ENCODE peak calls at places on chromosome 1, in ten cellular contexts. J is prostate gland; P is AG04450; Q is esophagus squamous epithelium; H is caudate nucleus; Z is WERI-Rb-1; N is keratinocyte; G is tibial nerve; X is naive thymus-derived CD4-positive, alpha-beta T cell; E is CD4-positive, CD25-positive, alpha-beta regulatory T cell. B is an unnamed sample.

GRCh38 chr1:22252902-22253790 is 110.2 kb upstream of the WNT4 start:
- DNase-seq in J (no peak), P (no peak), Q (no peak), H (no peak), Z (no peak), N (no peak), G (no peak), X (no peak), E (no peak), B (no peak)

GRCh38 chr1:170623171-170623570 is 40.8 kb upstream of the PRRX1 start:
- DNase-seq in J (no peak), P (peak), Q (no peak), H (no peak), Z (no peak), N (peak), G (no peak), X (no peak), E (no peak), B (no peak)

GRCh38 chr1:121558514-121558913 is 373.7 kb downstream of the SRGAP2C start:
- DNase-seq in J (no peak), P (peak), Q (no peak), H (no peak), Z (no peak), N (peak), G (no peak), X (no peak), E (no peak), B (no peak)

GRCh38 chr1:189751311-189751710 is 726.4 kb downstream of the BRINP3 start:
- DNase-seq in J (no peak), P (no peak), Q (no peak), H (no peak), Z (no peak), N (no peak), G (no peak), X (no peak), E (no peak), B (no peak)

GRCh38 chr1:108597041-108597440 is 37.1 kb downstream of the EEIG2 start:
- DNase-seq in J (no peak), P (no peak), Q (no peak), H (no peak), Z (no peak), N (no peak), G (no peak), X (no peak), E (no peak), B (no peak)

GRCh38 chr1:25644962-25645361 is 28.4 kb downstream of the MAN1C1 start:
- DNase-seq in J (no peak), P (no peak), Q (no peak), H (no peak), Z (no peak), N (no peak), G (no peak), X (no peak), E (no peak), B (peak)

GRCh38 chr1:175129997-175130648 is 62.5 kb downstream of the KIAA0040 start:
- DNase-seq in J (no peak), P (no peak), Q (no peak), H (no peak), Z (peak), N (no peak), G (no peak), X (no peak), E (no peak), B (no peak)

GRCh38 chr1:230752407-230752806 is 5.2 kb downstream of the CAPN9 start:
- DNase-seq in J (peak), P (no peak), Q (no peak), H (peak), Z (no peak), N (no peak), G (no peak), X (no peak), E (no peak), B (no peak)

GRCh38 chr1:14924455-14925325 is 228.9 kb upstream of the TMEM51 start:
- DNase-seq in J (peak), P (no peak), Q (no peak), H (no peak), Z (peak), N (no peak), G (no peak), X (no peak), E (no peak), B (no peak)

GRCh38 chr1:2229921-2230700 is 2.0 kb downstream of the SKI start:
- DNase-seq in J (no peak), P (no peak), Q (no peak), H (peak), Z (no peak), N (no peak), G (no peak), X (no peak), E (no peak), B (peak)

GRCh38 chr1:201169971-201170532 is 15.8 kb upstream of the TMEM9 start:
- DNase-seq in J (no peak), P (no peak), Q (no peak), H (no peak), Z (no peak), N (no peak), G (no peak), X (no peak), E (no peak), B (no peak)

GRCh38 chr1:12620142-12620865 is 2.3 kb upstream of the DHRS3 start:
- DNase-seq in J (no peak), P (no peak), Q (no peak), H (no peak), Z (no peak), N (no peak), G (no peak), X (no peak), E (peak), B (no peak)

GRCh38 chr1:24564695-24565094 is 8.8 kb downstream of the NCMAP start:
- DNase-seq in J (no peak), P (no peak), Q (no peak), H (no peak), Z (no peak), N (no peak), G (no peak), X (no peak), E (no peak), B (no peak)

GRCh38 chr1:233718057-233718456 is 104.2 kb downstream of the KCNK1 start:
- DNase-seq in J (no peak), P (no peak), Q (no peak), H (no peak), Z (no peak), N (no peak), G (no peak), X (no peak), E (no peak), B (no peak)
- H3K27ac ChIP-seq in J (no peak), P (no peak), Q (no peak), H (no peak), Z (no peak), N (no peak), G (no peak), X (no peak), E (no peak), B (no peak)

GRCh38 chr1:116763787-116764465 is 9.7 kb downstream of the CD2 start:
- DNase-seq in J (no peak), P (no peak), Q (no peak), H (no peak), Z (peak), N (no peak), G (no peak), X (no peak), E (peak), B (no peak)
- H3K27ac ChIP-seq in J (no peak), P (no peak), Q (no peak), H (no peak), Z (no peak), N (no peak), G (no peak), X (peak), E (peak), B (no peak)

GRCh38 chr1:173392895-173393654 is 84.1 kb upstream of the PRDX6 start:
- DNase-seq in J (no peak), P (peak), Q (no peak), H (no peak), Z (no peak), N (no peak), G (no peak), X (no peak), E (no peak), B (no peak)
- H3K27ac ChIP-seq in J (no peak), P (peak), Q (no peak), H (no peak), Z (no peak), N (no peak), G (no peak), X (no peak), E (no peak), B (no peak)

GRCh38 chr1:178232949-178233348 is 139.0 kb downstream of the RASAL2 start:
- DNase-seq in J (no peak), P (peak), Q (no peak), H (no peak), Z (no peak), N (peak), G (no peak), X (no peak), E (no peak), B (no peak)
- H3K27ac ChIP-seq in J (no peak), P (no peak), Q (no peak), H (no peak), Z (no peak), N (peak), G (no peak), X (no peak), E (no peak), B (no peak)

GRCh38 chr1:19393051-19393450 is 80.9 kb downstream of the SLC66A1 start:
- DNase-seq in J (no peak), P (no peak), Q (no peak), H (no peak), Z (no peak), N (no peak), G (no peak), X (no peak), E (no peak), B (no peak)

GRCh38 chr1:19391596-19391981 is 79.5 kb downstream of the SLC66A1 start:
- DNase-seq in J (no peak), P (no peak), Q (no peak), H (no peak), Z (no peak), N (no peak), G (no peak), X (no peak), E (no peak), B (no peak)

GRCh38 chr1:19390901-19391595 is 78.9 kb downstream of the SLC66A1 start:
- DNase-seq in J (peak), P (peak), Q (no peak), H (peak), Z (peak), N (no peak), G (peak), X (peak), E (peak), B (peak)

GRCh38 chr1:19390166-19390850 is 78.2 kb downstream of the SLC66A1 start:
- DNase-seq in J (no peak), P (no peak), Q (no peak), H (no peak), Z (no peak), N (no peak), G (no peak), X (no peak), E (no peak), B (no peak)

DNA sequence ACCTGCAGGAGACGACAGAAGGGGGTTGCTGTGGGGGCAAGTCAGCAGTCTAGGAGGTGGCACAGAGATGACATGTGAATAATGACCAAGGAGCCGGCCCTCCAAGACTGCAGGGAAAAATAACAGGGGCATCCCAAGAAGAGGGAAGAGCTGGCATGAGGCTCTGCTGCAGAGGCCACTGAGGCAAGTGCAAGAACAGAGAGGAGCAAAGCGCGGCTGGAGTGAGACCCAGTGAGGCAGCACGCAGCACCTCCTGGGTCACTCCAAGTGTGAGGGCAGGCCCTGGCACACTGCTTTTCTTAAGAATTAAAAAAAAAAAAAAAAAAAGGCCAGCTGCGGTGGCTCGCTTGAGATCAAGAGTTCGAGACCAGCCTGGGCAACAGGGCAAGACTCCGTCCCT is 80.1 kb downstream of the SLC66A1 start:
- DNase-seq in J (no peak), P (no peak), Q (no peak), H (no peak), Z (no peak), N (no peak), G (no peak), X (no peak), E (no peak), B (no peak)
- H3K27ac ChIP-seq in J (peak), P (peak), Q (peak), H (peak), Z (no peak), N (no peak), G (peak), X (peak), E (peak), B (peak)

DNA sequence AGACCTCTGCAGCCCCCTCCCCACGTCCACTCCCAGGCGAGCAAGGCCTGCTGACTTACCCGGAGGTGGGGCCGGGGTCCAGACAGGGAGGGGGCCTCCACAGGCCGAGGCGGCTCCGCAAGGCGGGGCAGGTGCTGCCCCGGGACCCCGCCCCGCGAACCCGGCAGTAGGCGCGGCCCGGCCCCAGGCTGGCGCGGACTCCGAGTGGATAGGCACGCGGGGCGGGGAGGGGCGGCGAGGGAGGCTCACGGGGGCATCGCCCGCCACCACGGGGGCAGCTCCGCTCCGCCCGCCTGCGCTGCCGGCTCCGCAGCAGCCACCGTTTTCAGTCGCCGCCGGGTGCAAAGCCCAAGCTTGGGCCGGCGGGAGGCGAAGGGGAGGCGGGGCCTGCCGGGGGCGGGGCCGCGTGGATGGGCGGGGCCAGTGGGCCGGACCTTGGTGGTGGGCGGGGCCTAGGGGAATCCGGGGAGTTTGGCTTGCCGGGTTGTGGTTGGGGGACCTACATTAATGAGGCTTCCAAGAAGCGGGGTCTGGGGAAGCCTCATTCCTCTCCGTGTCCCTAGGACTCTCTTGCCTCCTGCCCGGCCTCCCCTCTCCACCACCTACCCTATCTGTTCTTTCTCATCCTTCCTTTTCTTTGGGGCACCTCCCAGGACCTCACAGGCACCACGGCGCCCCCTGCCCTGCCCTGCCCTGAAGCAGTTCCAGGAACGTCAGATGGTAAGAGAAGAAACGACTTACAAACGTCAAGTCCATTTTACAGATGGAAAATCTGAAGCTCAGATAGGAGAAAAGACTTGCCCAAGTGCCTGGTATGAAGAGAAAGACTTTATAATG is at the start of gene RIMS3:
- DNase-seq in J (peak), P (no peak), Q (no peak), H (peak), Z (peak), N (no peak), G (peak), X (peak), E (peak), B (peak)
- H3K27ac ChIP-seq in J (peak), P (no peak), Q (peak), H (no peak), Z (no peak), N (no peak), G (peak), X (peak), E (no peak), B (peak)

GRCh38 chr1:110393691-110394564 is 3.1 kb upstream of the SLC16A4 start:
- DNase-seq in J (no peak), P (peak), Q (no peak), H (no peak), Z (no peak), N (peak), G (no peak), X (no peak), E (no peak), B (no peak)
- H3K27ac ChIP-seq in J (no peak), P (peak), Q (peak), H (no peak), Z (no peak), N (peak), G (peak), X (no peak), E (no peak), B (no peak)